ENCODE peak calls at places on chromosome 9, in six cellular contexts. B is AG08395, M is ovary, H is 8988T, J is PC-3, V is AG10803. Y is an unnamed sample.

GRCh38 chr9:126326228-126327015 is at the start of gene MVB12B:
- DNase-seq in B (peak), M (peak), H (peak), J (peak), V (peak), Y (no peak)

GRCh38 chr9:71210326-71210725 is 88.9 kb upstream of the TRPM3 start:
- DNase-seq in B (no peak), M (no peak), H (no peak), J (no peak), V (no peak), Y (no peak)

GRCh38 chr9:70613024-70613768 is 198.7 kb upstream of the KLF9 start:
- DNase-seq in B (no peak), M (no peak), H (no peak), J (no peak), V (no peak), Y (no peak)

GRCh38 chr9:20624201-20625002 is 2.1 kb upstream of the MLLT3 start:
- DNase-seq in B (peak), M (peak), H (no peak), J (peak), V (peak), Y (peak)

GRCh38 chr9:89550516-89550915 is 52.6 kb upstream of the SEMA4D start:
- DNase-seq in B (no peak), M (no peak), H (no peak), J (no peak), V (no peak), Y (no peak)

GRCh38 chr9:32486839-32487562 is 39.0 kb downstream of the RIGI start:
- DNase-seq in B (no peak), M (no peak), H (no peak), J (no peak), V (peak), Y (no peak)

GRCh38 chr9:125608488-125609224 is 98.4 kb downstream of the MAPKAP1 start:
- DNase-seq in B (no peak), M (peak), H (no peak), J (no peak), V (no peak), Y (no peak)

GRCh38 chr9:97507585-97507984 is 6.1 kb downstream of the TMOD1 start:
- DNase-seq in B (no peak), M (peak), H (no peak), J (no peak), V (no peak), Y (no peak)

GRCh38 chr9:113173341-113173740 is 22.5 kb downstream of the SLC31A2 start:
- DNase-seq in B (no peak), M (no peak), H (no peak), J (no peak), V (no peak), Y (no peak)

GRCh38 chr9:91820126-91820750 is 129.8 kb downstream of the ROR2 start:
- DNase-seq in B (no peak), M (no peak), H (no peak), J (no peak), V (no peak), Y (no peak)

GRCh38 chr9:76730795-76731194 is 33.4 kb upstream of the PCA3 start:
- DNase-seq in B (no peak), M (no peak), H (no peak), J (no peak), V (peak), Y (no peak)

Y was measured in NT2/D1.